ENCODE peak calls at places on chromosomes 16 and 17, in seven cellular contexts. One of them, this sample, is unnamed.

GRCh38 chr16:12229759-12230594 is 253.4 kb downstream of the SNX29 start:
- DNase-seq in neural progenitor cell: no peak
- DNase-seq in mucosa of descending colon: no peak
- DNase-seq in brain microvascular endothelial cell: peak; percentile 33
- DNase-seq in psoas muscle: no peak
- DNase-seq in cardiac muscle cell: no peak
- DNase-seq in sigmoid colon: no peak
- DNase-seq in this sample: peak; percentile 15

GRCh38 chr17:44200478-44201155 is 933 bp upstream of the ATXN7L3 start:
- DNase-seq in neural progenitor cell: no peak
- DNase-seq in mucosa of descending colon: no peak
- DNase-seq in brain microvascular endothelial cell: no peak
- DNase-seq in psoas muscle: peak; percentile 42
- DNase-seq in cardiac muscle cell: peak; percentile 80
- DNase-seq in sigmoid colon: no peak
- DNase-seq in this sample: no peak

GRCh38 chr17:74523308-74523707 is 8.0 kb downstream of the CD300LB start:
- DNase-seq in neural progenitor cell: no peak
- DNase-seq in mucosa of descending colon: no peak
- DNase-seq in brain microvascular endothelial cell: no peak
- DNase-seq in psoas muscle: no peak
- DNase-seq in cardiac muscle cell: no peak
- DNase-seq in sigmoid colon: no peak
- DNase-seq in this sample: no peak

GRCh38 chr17:51258756-51259573 is 884 bp downstream of the MBTD1 start:
- DNase-seq in neural progenitor cell: no peak
- DNase-seq in mucosa of descending colon: peak; percentile 56
- DNase-seq in brain microvascular endothelial cell: no peak
- DNase-seq in psoas muscle: peak; percentile 21
- DNase-seq in cardiac muscle cell: peak; percentile 59
- DNase-seq in sigmoid colon: peak; percentile 65
- DNase-seq in this sample: peak; percentile 29

GRCh38 chr16:24848065-24848464 is 2.3 kb downstream of the SLC5A11 start:
- DNase-seq in neural progenitor cell: no peak
- DNase-seq in mucosa of descending colon: no peak
- DNase-seq in brain microvascular endothelial cell: peak; percentile 79
- DNase-seq in psoas muscle: no peak
- DNase-seq in cardiac muscle cell: no peak
- DNase-seq in sigmoid colon: peak; percentile 20
- DNase-seq in this sample: peak; percentile 75

GRCh38 chr17:49022391-49022941 is 25.3 kb downstream of the IGF2BP1 start:
- DNase-seq in neural progenitor cell: peak; percentile 89
- DNase-seq in mucosa of descending colon: no peak
- DNase-seq in brain microvascular endothelial cell: peak; percentile 58
- DNase-seq in psoas muscle: no peak
- DNase-seq in cardiac muscle cell: peak; percentile 84
- DNase-seq in sigmoid colon: no peak
- DNase-seq in this sample: peak; percentile 83

GRCh38 chr16:28549301-28549899 is 4.3 kb upstream of the SGF29 start:
- DNase-seq in neural progenitor cell: no peak
- DNase-seq in mucosa of descending colon: no peak
- DNase-seq in brain microvascular endothelial cell: peak; percentile 14
- DNase-seq in psoas muscle: no peak
- DNase-seq in cardiac muscle cell: no peak
- DNase-seq in sigmoid colon: no peak
- DNase-seq in this sample: peak; percentile 68

GRCh38 chr17:42591411-42591810 is 13.9 kb upstream of the PSMC3IP start:
- DNase-seq in neural progenitor cell: no peak
- DNase-seq in mucosa of descending colon: no peak
- DNase-seq in brain microvascular endothelial cell: no peak
- DNase-seq in psoas muscle: no peak
- DNase-seq in cardiac muscle cell: no peak
- DNase-seq in sigmoid colon: peak; percentile 12
- DNase-seq in this sample: no peak

GRCh38 chr17:72640415-72641165 is 451.9 kb downstream of the SLC39A11 start:
- DNase-seq in neural progenitor cell: no peak
- DNase-seq in mucosa of descending colon: peak; percentile 92
- DNase-seq in brain microvascular endothelial cell: no peak
- DNase-seq in psoas muscle: no peak
- DNase-seq in cardiac muscle cell: no peak
- DNase-seq in sigmoid colon: no peak
- DNase-seq in this sample: no peak

GRCh38 chr17:62656446-62656845 is 29.0 kb downstream of the MRC2 start:
- DNase-seq in neural progenitor cell: no peak
- DNase-seq in mucosa of descending colon: no peak
- DNase-seq in brain microvascular endothelial cell: no peak
- DNase-seq in psoas muscle: no peak
- DNase-seq in cardiac muscle cell: no peak
- DNase-seq in sigmoid colon: peak; percentile 10
- DNase-seq in this sample: no peak

GRCh38 chr16:1543085-1543896 is 9.8 kb downstream of the TMEM204 start:
- DNase-seq in neural progenitor cell: peak; percentile 17
- DNase-seq in mucosa of descending colon: no peak
- DNase-seq in brain microvascular endothelial cell: peak; percentile 71
- DNase-seq in psoas muscle: peak; percentile 77
- DNase-seq in cardiac muscle cell: peak; percentile 45
- DNase-seq in sigmoid colon: peak; percentile 80
- DNase-seq in this sample: peak; percentile 92

GRCh38 chr17:54899201-54899600 is 1.5 kb upstream of the TOM1L1 start:
- DNase-seq in neural progenitor cell: no peak
- DNase-seq in mucosa of descending colon: no peak
- DNase-seq in brain microvascular endothelial cell: no peak
- DNase-seq in psoas muscle: no peak
- DNase-seq in cardiac muscle cell: no peak
- DNase-seq in sigmoid colon: no peak
- DNase-seq in this sample: no peak

GRCh38 chr17:57466042-57466471 is 209.7 kb downstream of the MSI2 start:
- DNase-seq in neural progenitor cell: peak; percentile 78
- DNase-seq in mucosa of descending colon: no peak
- DNase-seq in brain microvascular endothelial cell: no peak
- DNase-seq in psoas muscle: no peak
- DNase-seq in cardiac muscle cell: no peak
- DNase-seq in sigmoid colon: no peak
- DNase-seq in this sample: no peak

GRCh38 chr17:18059283-18059682 is 20.1 kb downstream of the GID4 start:
- DNase-seq in neural progenitor cell: no peak
- DNase-seq in mucosa of descending colon: no peak
- DNase-seq in brain microvascular endothelial cell: no peak
- DNase-seq in psoas muscle: no peak
- DNase-seq in cardiac muscle cell: no peak
- DNase-seq in sigmoid colon: no peak
- DNase-seq in this sample: no peak

GRCh38 chr17:35447494-35447893 is 1.1 kb downstream of the SLFN13 start:
- DNase-seq in neural progenitor cell: peak; percentile 17
- DNase-seq in mucosa of descending colon: no peak
- DNase-seq in brain microvascular endothelial cell: no peak
- DNase-seq in psoas muscle: no peak
- DNase-seq in cardiac muscle cell: no peak
- DNase-seq in sigmoid colon: no peak
- DNase-seq in this sample: no peak

GRCh38 chr17:62827722-62828498 is 19.8 kb upstream of the MARCHF10 start:
- DNase-seq in neural progenitor cell: peak; percentile 21
- DNase-seq in mucosa of descending colon: no peak
- DNase-seq in brain microvascular endothelial cell: peak; percentile 72
- DNase-seq in psoas muscle: no peak
- DNase-seq in cardiac muscle cell: no peak
- DNase-seq in sigmoid colon: no peak
- DNase-seq in this sample: peak; percentile 77

GRCh38 chr16:79532785-79533184 is 67.8 kb downstream of the MAF start:
- DNase-seq in neural progenitor cell: no peak
- DNase-seq in mucosa of descending colon: no peak
- DNase-seq in brain microvascular endothelial cell: no peak
- DNase-seq in psoas muscle: peak; percentile 31
- DNase-seq in cardiac muscle cell: no peak
- DNase-seq in sigmoid colon: no peak
- DNase-seq in this sample: no peak

GRCh38 chr17:1718362-1719165 is 5.9 kb upstream of the WDR81 start:
- DNase-seq in neural progenitor cell: no peak
- DNase-seq in mucosa of descending colon: no peak
- DNase-seq in brain microvascular endothelial cell: no peak
- DNase-seq in psoas muscle: no peak
- DNase-seq in cardiac muscle cell: no peak
- DNase-seq in sigmoid colon: no peak
- DNase-seq in this sample: no peak

GRCh38 chr16:86874141-86874540 is 295.8 kb downstream of the FOXL1 start:
- DNase-seq in neural progenitor cell: peak; percentile 58
- DNase-seq in mucosa of descending colon: no peak
- DNase-seq in brain microvascular endothelial cell: no peak
- DNase-seq in psoas muscle: no peak
- DNase-seq in cardiac muscle cell: peak; percentile 62
- DNase-seq in sigmoid colon: no peak
- DNase-seq in this sample: peak; percentile 13

GRCh38 chr17:54807331-54807730 is 93.3 kb upstream of the TOM1L1 start:
- DNase-seq in neural progenitor cell: no peak
- DNase-seq in mucosa of descending colon: no peak
- DNase-seq in brain microvascular endothelial cell: no peak
- DNase-seq in psoas muscle: no peak
- DNase-seq in cardiac muscle cell: no peak
- DNase-seq in sigmoid colon: no peak
- DNase-seq in this sample: no peak

GRCh38 chr16:71707199-71707598 is 17.3 kb downstream of the PHLPP2 start:
- DNase-seq in neural progenitor cell: peak; percentile 78
- DNase-seq in mucosa of descending colon: no peak
- DNase-seq in brain microvascular endothelial cell: no peak
- DNase-seq in psoas muscle: no peak
- DNase-seq in cardiac muscle cell: no peak
- DNase-seq in sigmoid colon: no peak
- DNase-seq in this sample: no peak

GRCh38 chr17:41812176-41813038 is at the start of gene FKBP10:
- DNase-seq in neural progenitor cell: peak; percentile 95
- DNase-seq in mucosa of descending colon: peak; percentile 66
- DNase-seq in brain microvascular endothelial cell: peak; percentile 87
- DNase-seq in psoas muscle: peak; percentile 74
- DNase-seq in cardiac muscle cell: peak; percentile 97
- DNase-seq in sigmoid colon: peak; percentile 89
- DNase-seq in this sample: peak; percentile 88

GRCh38 chr16:70701036-70701435 is 15.2 kb upstream of the MTSS2 start:
- DNase-seq in neural progenitor cell: no peak
- DNase-seq in mucosa of descending colon: no peak
- DNase-seq in brain microvascular endothelial cell: no peak
- DNase-seq in psoas muscle: no peak
- DNase-seq in cardiac muscle cell: no peak
- DNase-seq in sigmoid colon: no peak
- DNase-seq in this sample: no peak

DNA sequence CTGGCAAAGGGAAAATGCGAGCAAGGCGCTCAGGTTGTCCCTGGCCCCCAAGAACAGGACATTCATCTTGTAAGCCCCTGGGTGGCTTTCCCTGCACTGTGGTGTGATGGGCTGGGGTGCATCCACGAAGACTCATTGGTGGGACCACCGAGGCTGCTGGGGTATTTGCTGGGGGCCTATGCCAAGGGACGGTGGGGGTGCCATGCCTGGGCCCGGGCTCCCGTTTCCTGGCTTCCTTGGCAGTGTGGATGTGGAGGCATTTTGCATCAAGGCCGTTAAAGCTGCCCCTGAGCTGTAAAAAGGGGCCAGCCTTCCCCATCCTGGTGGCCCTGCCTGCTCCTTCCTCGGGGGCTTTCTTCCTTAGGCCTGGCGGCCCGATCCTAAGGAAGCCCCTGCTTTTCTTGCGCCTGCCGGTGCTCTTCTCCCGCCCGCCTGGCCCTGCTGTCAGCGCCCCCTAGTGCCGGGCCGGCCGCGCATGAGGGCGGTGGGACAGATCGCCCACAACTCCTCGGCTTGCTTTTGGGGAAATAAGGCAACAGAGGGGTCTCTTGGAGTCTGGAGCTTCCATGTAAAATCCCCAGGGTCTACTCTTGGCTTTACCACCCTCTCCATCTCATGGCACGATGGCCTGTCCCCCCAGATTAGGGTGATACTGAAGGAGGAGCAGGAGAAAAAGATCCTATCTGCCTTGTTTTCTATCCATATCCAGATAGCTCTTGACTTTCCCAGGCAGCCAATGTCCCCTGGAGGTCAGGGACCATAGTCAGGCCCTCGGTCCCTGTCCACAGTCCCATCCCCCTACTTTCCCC is 9.8 kb upstream of the TBX2 start:
- DNase-seq in neural progenitor cell: peak; percentile 83
- DNase-seq in mucosa of descending colon: no peak
- DNase-seq in brain microvascular endothelial cell: no peak
- DNase-seq in psoas muscle: no peak
- DNase-seq in cardiac muscle cell: peak; percentile 70
- DNase-seq in sigmoid colon: no peak
- DNase-seq in this sample: peak; percentile 53
- H3K4me3 ChIP-seq in neural progenitor cell: no peak overlapping the region
- H3K4me3 ChIP-seq in mucosa of descending colon: no peak overlapping the region
- H3K4me3 ChIP-seq in brain microvascular endothelial cell: no peak overlapping the region
- H3K4me3 ChIP-seq in psoas muscle: peak overlapping the region; percentile 11
- H3K4me3 ChIP-seq in cardiac muscle cell: no peak overlapping the region
- H3K4me3 ChIP-seq in sigmoid colon: no peak overlapping the region
- H3K4me3 ChIP-seq in this sample: no peak overlapping the region

GRCh38 chr17:81391964-81392908 is 3.0 kb upstream of the BAHCC1 start:
- DNase-seq in neural progenitor cell: no peak
- DNase-seq in mucosa of descending colon: no peak
- DNase-seq in brain microvascular endothelial cell: no peak
- DNase-seq in psoas muscle: peak; percentile 75
- DNase-seq in cardiac muscle cell: peak; percentile 62
- DNase-seq in sigmoid colon: peak; percentile 90
- DNase-seq in this sample: peak; percentile 81
- TF ChIP-seq CTCF in neural progenitor cell: no peak
- TF ChIP-seq CTCF in mucosa of descending colon: no peak
- TF ChIP-seq CTCF in brain microvascular endothelial cell: no peak
- TF ChIP-seq CTCF in psoas muscle: no peak
- TF ChIP-seq CTCF in cardiac muscle cell: no peak
- TF ChIP-seq CTCF in sigmoid colon: no peak
- TF ChIP-seq CTCF in this sample: no peak

GRCh38 chr17:7382901-7383300 is 2.0 kb downstream of the TNK1 start:
- DNase-seq in neural progenitor cell: no peak
- DNase-seq in mucosa of descending colon: no peak
- DNase-seq in brain microvascular endothelial cell: no peak
- DNase-seq in psoas muscle: no peak
- DNase-seq in cardiac muscle cell: no peak
- DNase-seq in sigmoid colon: no peak
- DNase-seq in this sample: no peak

GRCh38 chr17:7380855-7381683 is at the start of gene TNK1:
- DNase-seq in neural progenitor cell: peak; percentile 72
- DNase-seq in mucosa of descending colon: peak; percentile 89
- DNase-seq in brain microvascular endothelial cell: no peak
- DNase-seq in psoas muscle: peak; percentile 32
- DNase-seq in cardiac muscle cell: peak; percentile 36
- DNase-seq in sigmoid colon: peak; percentile 86
- DNase-seq in this sample: no peak

GRCh38 chr17:7383742-7384488 is 3.0 kb downstream of the TNK1 start:
- DNase-seq in neural progenitor cell: peak; percentile 91
- DNase-seq in mucosa of descending colon: peak; percentile 68
- DNase-seq in brain microvascular endothelial cell: no peak
- DNase-seq in psoas muscle: peak; percentile 52
- DNase-seq in cardiac muscle cell: peak; percentile 72
- DNase-seq in sigmoid colon: peak; percentile 72
- DNase-seq in this sample: peak; percentile 23

GRCh38 chr17:7384489-7385081 is 3.7 kb downstream of the TNK1 start:
- DNase-seq in neural progenitor cell: no peak
- DNase-seq in mucosa of descending colon: no peak
- DNase-seq in brain microvascular endothelial cell: no peak
- DNase-seq in psoas muscle: no peak
- DNase-seq in cardiac muscle cell: no peak
- DNase-seq in sigmoid colon: no peak
- DNase-seq in this sample: no peak

GRCh38 chr17:7383371-7383741 is 2.5 kb downstream of the TNK1 start:
- DNase-seq in neural progenitor cell: no peak
- DNase-seq in mucosa of descending colon: no peak
- DNase-seq in brain microvascular endothelial cell: no peak
- DNase-seq in psoas muscle: no peak
- DNase-seq in cardiac muscle cell: no peak
- DNase-seq in sigmoid colon: no peak
- DNase-seq in this sample: no peak
- H3K4me3 ChIP-seq in neural progenitor cell: no peak overlapping the region
- H3K4me3 ChIP-seq in mucosa of descending colon: no peak overlapping the region
- H3K4me3 ChIP-seq in brain microvascular endothelial cell: no peak overlapping the region
- H3K4me3 ChIP-seq in psoas muscle: peak overlapping the region; percentile 52
- H3K4me3 ChIP-seq in cardiac muscle cell: no peak overlapping the region
- H3K4me3 ChIP-seq in sigmoid colon: no peak overlapping the region
- H3K4me3 ChIP-seq in this sample: no peak overlapping the region

GRCh38 chr16:2883027-2883846 is at the start of gene FLYWCH2:
- DNase-seq in neural progenitor cell: peak; percentile 99
- DNase-seq in mucosa of descending colon: peak; percentile 100
- DNase-seq in brain microvascular endothelial cell: peak; percentile 96
- DNase-seq in psoas muscle: peak; percentile 98
- DNase-seq in cardiac muscle cell: peak; percentile 96
- DNase-seq in sigmoid colon: peak; percentile 99
- DNase-seq in this sample: peak; percentile 97
- TF ChIP-seq CTCF in neural progenitor cell: peak; percentile 22
- TF ChIP-seq CTCF in mucosa of descending colon: no peak
- TF ChIP-seq CTCF in brain microvascular endothelial cell: no peak
- TF ChIP-seq CTCF in psoas muscle: peak; percentile 18
- TF ChIP-seq CTCF in cardiac muscle cell: no peak
- TF ChIP-seq CTCF in sigmoid colon: no peak
- TF ChIP-seq CTCF in this sample: no peak

This sample was measured in fibroblast of pulmonary artery.